ENCODE peak calls at places on chromosomes 2 and 18, in four cellular contexts. A is IMR-90, O is neural progenitor cell, L is ovary. D is an unnamed sample.
A peak's percentile ranks its signal among the peaks of the same experiment; 100 is the strongest.

GRCh38 chr2:58503909-58504308 is 262.8 kb upstream of the FANCL start:
- DNase-seq in A (no peak), O (no peak), L (no peak), D (no peak)

GRCh38 chr2:54478899-54479298 is 22.8 kb downstream of the SPTBN1 start:
- DNase-seq in O (no peak), A (no peak), L (no peak), D (no peak)

GRCh38 chr18:1954583-1955312 is 616.6 kb downstream of the METTL4 start:
- DNase-seq in L (no peak), A (no peak), O (no peak), D (no peak)

GRCh38 chr18:8471373-8471772 is 137.9 kb upstream of the RAB12 start:
- DNase-seq in A (no peak), L (no peak), O (no peak), D (peak; percentile 85)

GRCh38 chr2:173550143-173550542 is 195.5 kb downstream of the CDCA7 start:
- DNase-seq in L (no peak), O (no peak), A (peak; percentile 47), D (no peak)

GRCh38 chr2:69902213-69902922 is 8.6 kb downstream of the SNRNP27 start:
- DNase-seq in L (no peak), O (no peak), A (no peak), D (no peak)

GRCh38 chr18:61551586-61551985 is 218.4 kb downstream of the CDH20 start:
- DNase-seq in O (peak; percentile 81), L (no peak), A (peak; percentile 88), D (peak; percentile 84)

GRCh38 chr2:33322607-33323006 is 153.8 kb upstream of the RASGRP3 start:
- DNase-seq in L (no peak), O (no peak), A (no peak), D (no peak)

GRCh38 chr2:68605939-68606338 is 37.4 kb upstream of the PROKR1 start:
- DNase-seq in L (no peak), O (no peak), A (no peak), D (no peak)

GRCh38 chr2:201024518-201024917 is 47.0 kb downstream of the HYCC2 start:
- DNase-seq in L (no peak), A (no peak), O (no peak), D (no peak)

GRCh38 chr2:152715854-152716428 is 1.3 kb downstream of the PRPF40A start:
- DNase-seq in A (peak; percentile 5), O (peak; percentile 73), L (no peak), D (peak; percentile 39)

GRCh38 chr2:8602809-8603208 is 79.0 kb upstream of the ID2 start:
- DNase-seq in O (no peak), L (no peak), A (no peak), D (no peak)

GRCh38 chr2:50491541-50492114 is 540.3 kb downstream of the NRXN1 start:
- DNase-seq in L (no peak), A (peak; percentile 44), O (peak; percentile 33), D (peak; percentile 56)

GRCh38 chr2:16860627-16861026 is 195.0 kb upstream of the CYRIA start:
- DNase-seq in O (no peak), A (no peak), L (no peak), D (no peak)

GRCh38 chr2:26616032-26616863 is 24.9 kb downstream of the CIB4 start:
- DNase-seq in L (no peak), O (no peak), A (no peak), D (no peak)

GRCh38 chr2:43460611-43461396 is 135.0 kb downstream of the THADA start:
- DNase-seq in O (no peak), A (no peak), L (no peak), D (no peak)
- H3K4me1 ChIP-seq in O (peaks cover 11% of the 10 kb centered on the region), A (peaks cover 22% of the 10 kb centered on the region), L (peaks cover 20% of the 10 kb centered on the region), D (peaks cover 12% of the 10 kb centered on the region)

GRCh38 chr18:12958478-12958877 is 10.7 kb downstream of the SEH1L start:
- DNase-seq in L (no peak), O (no peak), A (no peak), D (no peak)

GRCh38 chr18:12963069-12963468 is 15.3 kb downstream of the SEH1L start:
- DNase-seq in L (no peak), A (peak; percentile 73), O (no peak), D (no peak)

GRCh38 chr18:12960395-12960794 is 12.6 kb downstream of the SEH1L start:
- DNase-seq in O (no peak), A (no peak), L (no peak), D (no peak)

DNA sequence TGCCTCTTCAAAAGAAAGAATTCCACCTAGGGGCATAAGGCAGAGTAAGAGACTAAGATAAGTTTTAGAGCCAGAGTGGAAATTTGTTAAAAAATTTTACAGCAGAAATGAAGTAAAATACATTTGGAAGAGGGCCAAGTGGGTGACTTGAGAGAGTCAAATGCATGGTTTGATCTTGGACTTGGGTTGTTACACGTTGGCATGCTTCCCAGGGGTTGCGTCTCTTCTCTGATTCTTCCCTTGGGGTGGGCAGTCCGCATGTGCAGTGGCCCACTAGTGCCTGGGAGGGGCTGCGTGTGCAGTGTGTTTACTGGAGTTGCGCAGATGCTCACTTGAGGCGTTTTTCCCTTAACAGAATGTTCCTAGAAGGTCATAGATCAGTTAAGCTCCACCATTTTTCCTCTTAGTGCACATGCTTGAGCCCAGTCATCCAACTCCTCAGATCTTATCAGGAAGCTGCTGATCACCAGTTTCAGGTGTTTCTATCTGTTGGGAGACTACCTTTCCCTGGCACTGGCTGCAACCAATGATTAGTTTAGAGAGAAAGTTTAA is 13.1 kb downstream of the SEH1L start:
- DNase-seq in L (no peak), A (no peak), O (no peak), D (no peak)
- H3K27ac ChIP-seq in L (no peak overlapping the region), A (no peak overlapping the region), O (no peak overlapping the region), D (no peak overlapping the region)

GRCh38 chr2:241627675-241628074 is 9.3 kb downstream of the THAP4 start:
- DNase-seq in A (no peak), L (no peak), O (no peak), D (no peak)
- H3K36me3 ChIP-seq in A (peaks cover 11% of the 10 kb centered on the region), L (no peaks in the 10 kb centered on the region), O (no peaks in the 10 kb centered on the region), D (peaks cover 51% of the 10 kb centered on the region)

GRCh38 chr2:44939074-44940052 is 2.1 kb upstream of the SIX3 start:
- DNase-seq in L (no peak), A (no peak), O (peak; percentile 78), D (no peak)

GRCh38 chr2:44936715-44937687 is 4.5 kb upstream of the SIX3 start:
- DNase-seq in L (no peak), A (no peak), O (peak; percentile 93), D (no peak)

GRCh38 chr2:44940053-44940494 is 1.4 kb upstream of the SIX3 start:
- DNase-seq in A (no peak), L (no peak), O (peak; percentile 65), D (no peak)

GRCh38 chr2:44937688-44938240 is 3.7 kb upstream of the SIX3 start:
- DNase-seq in A (no peak), L (no peak), O (peak; percentile 92), D (peak; percentile 75)

GRCh38 chr2:44938287-44939073 is 3.0 kb upstream of the SIX3 start:
- DNase-seq in O (peak; percentile 85), A (no peak), L (no peak), D (peak; percentile 52)
- H3K4me1 ChIP-seq in O (peaks cover 39% of the 10 kb centered on the region), A (no peaks in the 10 kb centered on the region), L (peaks cover 3% of the 10 kb centered on the region), D (no peaks in the 10 kb centered on the region)

DNA sequence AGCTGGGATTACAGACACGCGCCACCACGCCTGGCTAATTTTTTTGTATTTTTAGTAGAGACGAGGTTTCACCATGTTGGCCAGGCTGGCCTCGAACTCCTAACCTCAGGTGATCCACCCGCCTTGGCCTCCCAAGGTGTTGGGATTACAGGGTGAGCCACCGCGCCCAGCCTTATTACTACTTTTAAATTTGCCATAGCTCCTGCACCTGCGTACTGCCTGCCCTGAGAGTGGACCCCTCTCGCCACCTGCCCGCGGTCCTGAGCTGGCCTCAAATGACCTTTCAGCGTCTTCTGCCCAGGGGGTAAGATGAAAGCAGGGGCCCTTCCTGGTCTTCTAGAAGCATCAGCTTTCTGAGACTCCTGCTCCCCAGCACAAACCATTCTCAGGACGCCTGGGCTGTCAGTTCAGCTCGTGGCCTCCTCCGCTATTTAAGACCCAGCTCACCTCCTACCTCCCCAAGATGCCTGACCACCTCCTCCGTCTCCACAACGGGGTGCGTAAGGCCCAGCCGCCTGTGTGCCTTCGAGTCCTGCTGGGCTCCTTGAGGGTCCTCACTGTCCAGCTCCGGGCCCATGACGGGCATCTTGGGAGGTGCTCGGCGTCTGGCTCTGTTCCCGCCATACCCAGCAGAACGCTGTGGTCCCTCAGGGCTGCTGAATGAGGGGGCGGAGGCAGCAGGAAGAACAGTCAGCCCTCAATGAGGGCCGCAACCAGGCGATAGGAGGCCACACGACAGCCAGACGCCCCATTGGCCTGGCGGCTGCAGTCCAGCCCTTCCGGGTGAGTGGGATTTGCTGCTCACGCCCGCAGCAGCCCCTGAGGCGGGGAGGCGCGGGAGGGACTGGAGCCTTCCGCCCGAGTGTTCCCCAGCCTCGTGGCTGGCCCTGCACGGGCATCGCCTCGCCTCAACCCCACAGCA is 266.6 kb downstream of the TFCP2L1 start:
- DNase-seq in L (peak; percentile 83), O (peak; percentile 66), A (peak; percentile 34), D (peak; percentile 98)
- H3K27ac ChIP-seq in L (no peak overlapping the region), O (no peak overlapping the region), A (no peak overlapping the region), D (peak overlapping the region; percentile 88)

D was measured in SJCRH30.